ENCODE peak calls at places on chromosomes 3 and 15, in five cellular contexts. I is sigmoid colon, U is body of pancreas, L is Peyer's patch, R is K562. P is an unnamed sample.
A peak's percentile ranks its signal among the peaks of the same experiment; 100 is the strongest.

GRCh38 chr15:91257755-91258435 is 157.8 kb downstream of the SV2B start:
- DNase-seq in I (no peak), R (no peak), L (no peak), U (no peak), P (no peak)

GRCh38 chr15:88651971-88652370 is 13.2 kb downstream of the ISG20 start:
- DNase-seq in U (no peak), L (no peak), I (peak; percentile 56), R (no peak), P (no peak)

GRCh38 chr15:69897471-69898237 is 200.1 kb downstream of the TLE3 start:
- DNase-seq in U (no peak), I (no peak), L (no peak), R (no peak), P (no peak)

GRCh38 chr3:99108508-99108907 is 207.0 kb upstream of the DCBLD2 start:
- DNase-seq in L (no peak), U (no peak), I (no peak), R (no peak), P (peak; percentile 29)

GRCh38 chr3:56612146-56612545 is 55.2 kb downstream of the CCDC66 start:
- DNase-seq in L (no peak), I (no peak), U (no peak), R (no peak), P (no peak)

GRCh38 chr15:63462053-63462452 is 42.3 kb upstream of the USP3 start:
- DNase-seq in L (no peak), I (no peak), R (no peak), U (no peak), P (no peak)

GRCh38 chr15:35725353-35725752 is 179.4 kb upstream of the DPH6 start:
- DNase-seq in U (no peak), L (no peak), I (no peak), R (no peak), P (no peak)

GRCh38 chr3:42682301-42683070 is 2.9 kb upstream of the KLHL40 start:
- DNase-seq in R (no peak), L (no peak), U (no peak), I (peak; percentile 61), P (no peak)

GRCh38 chr3:105793040-105793439 is 75.8 kb downstream of the CBLB start:
- DNase-seq in R (no peak), I (no peak), U (no peak), L (no peak), P (no peak)

GRCh38 chr15:82093774-82094211 is 48.0 kb upstream of the MEX3B start:
- DNase-seq in R (peak; percentile 40), I (no peak), L (no peak), U (no peak), P (no peak)

GRCh38 chr3:27031476-27031875 is 337.7 kb downstream of the NEK10 start:
- DNase-seq in U (no peak), I (no peak), R (no peak), L (no peak), P (no peak)

GRCh38 chr3:73614385-73614784 is 10.4 kb downstream of the PDZRN3 start:
- DNase-seq in L (peak; percentile 50), R (no peak), U (peak; percentile 59), I (peak; percentile 83), P (peak; percentile 43)

GRCh38 chr15:57273366-57273765 is 102.9 kb upstream of the CGNL1 start:
- DNase-seq in R (no peak), U (no peak), I (no peak), L (no peak), P (no peak)

GRCh38 chr3:103613738-103614137 is 1178.9 kb downstream of the ZPLD1 start:
- DNase-seq in U (no peak), I (no peak), R (no peak), L (no peak), P (no peak)

GRCh38 chr15:38905634-38906033 is 341.0 kb upstream of the RASGRP1 start:
- DNase-seq in U (no peak), I (no peak), L (no peak), R (no peak), P (no peak)

GRCh38 chr3:42733501-42734262 is 31.1 kb upstream of the HHATL start:
- DNase-seq in U (no peak), L (peak; percentile 29), R (no peak), I (peak; percentile 55), P (no peak)

GRCh38 chr15:89090791-89091666 is 2.8 kb downstream of the ABHD2 start:
- DNase-seq in R (no peak), L (peak; percentile 87), I (peak; percentile 87), U (peak; percentile 82), P (peak; percentile 91)

GRCh38 chr3:5347486-5347885 is 160.0 kb downstream of the EDEM1 start:
- DNase-seq in L (no peak), R (no peak), U (no peak), I (no peak), P (no peak)

GRCh38 chr3:33360136-33360825 is 79.9 kb downstream of the UBP1 start:
- DNase-seq in L (no peak), R (no peak), I (no peak), U (no peak), P (no peak)

GRCh38 chr3:138862531-138862923 is 27.8 kb upstream of the PIK3CB start:
- DNase-seq in I (no peak), U (peak; percentile 85), R (no peak), L (peak; percentile 59), P (no peak)

GRCh38 chr3:108862865-108863798 is 40.5 kb downstream of the TRAT1 start:
- DNase-seq in U (no peak), I (no peak), R (no peak), L (no peak), P (no peak)

GRCh38 chr3:45406812-45407211 is 18.4 kb downstream of the LARS2 start:
- DNase-seq in U (no peak), L (no peak), R (no peak), I (no peak), P (no peak)

GRCh38 chr3:55538158-55538557 is 51.1 kb upstream of the WNT5A start:
- DNase-seq in I (no peak), U (no peak), L (no peak), R (no peak), P (no peak)

GRCh38 chr15:95024388-95024787 is 793.0 kb downstream of the MCTP2 start:
- DNase-seq in L (no peak), U (no peak), R (peak; percentile 14), I (no peak), P (no peak)

GRCh38 chr3:127133971-127134370 is 59.0 kb upstream of the PRR23E start:
- DNase-seq in L (no peak), R (no peak), U (no peak), I (no peak), P (no peak)
- H3K27me3 ChIP-seq in L (no peaks in the 10 kb centered on the region), R (peaks cover 55% of the 10 kb centered on the region), U (peaks cover 31% of the 10 kb centered on the region), I (no peaks in the 10 kb centered on the region), P (peaks cover 3% of the 10 kb centered on the region)

GRCh38 chr3:37092484-37092883 is 81.9 kb downstream of the LRRFIP2 start:
- DNase-seq in I (no peak), R (no peak), U (no peak), L (no peak), P (no peak)
- TF ChIP-seq POLR2A in I (no peak), R (no peak), U (no peak), L (no peak), P (no peak)

GRCh38 chr15:99409560-99409959 is 156.2 kb upstream of the MEF2A start:
- DNase-seq in L (peak; percentile 19), U (no peak), R (no peak), I (no peak), P (no peak)
- H3K27ac ChIP-seq in L (no peak overlapping the region), U (no peak overlapping the region), R (no peak overlapping the region), I (peak overlapping the region; percentile 42), P (no peak overlapping the region)

GRCh38 chr3:46892285-46893145 is 15.0 kb downstream of the PTH1R start:
- DNase-seq in U (peak; percentile 72), I (peak; percentile 90), R (peak; percentile 50), L (peak; percentile 66), P (peak; percentile 81)

GRCh38 chr3:46893763-46894162 is 16.2 kb downstream of the PTH1R start:
- DNase-seq in R (no peak), I (no peak), L (no peak), U (no peak), P (no peak)

GRCh38 chr3:46895204-46895660 is 17.7 kb downstream of the PTH1R start:
- DNase-seq in I (peak; percentile 84), U (peak; percentile 68), L (peak; percentile 88), R (peak; percentile 86), P (peak; percentile 81)

GRCh38 chr3:46894256-46894655 is 16.7 kb downstream of the PTH1R start:
- DNase-seq in L (no peak), I (no peak), U (no peak), R (no peak), P (no peak)

DNA sequence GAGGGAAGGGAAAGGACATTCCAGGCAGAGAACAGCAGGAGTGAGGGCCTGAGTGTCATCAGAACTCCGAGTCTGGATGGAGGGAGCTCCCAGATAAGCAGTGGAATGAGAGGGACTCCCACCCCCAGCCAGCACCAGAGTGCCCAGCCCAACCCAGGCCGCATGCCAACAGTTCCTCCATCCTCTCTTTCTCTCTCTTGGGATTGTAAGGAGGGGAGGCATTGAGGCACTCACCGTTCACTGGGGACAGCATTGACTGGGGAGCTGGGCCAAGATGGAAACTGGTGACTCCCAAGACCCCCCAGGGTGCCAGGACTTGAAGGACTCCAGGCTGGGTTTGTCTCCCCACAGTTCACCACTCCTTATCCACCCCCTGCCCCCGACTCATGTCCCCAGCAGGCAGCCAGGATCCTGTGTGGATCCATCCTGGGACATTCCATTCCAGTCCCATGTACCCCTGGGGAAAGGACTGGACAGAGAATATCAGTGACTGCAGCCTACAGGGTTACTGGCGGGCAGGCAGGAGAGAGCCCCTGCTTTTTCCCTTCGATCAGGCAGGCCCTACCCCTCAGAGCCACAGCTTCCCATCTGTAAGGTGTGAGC is 15.7 kb downstream of the PTH1R start:
- DNase-seq in L (no peak), R (no peak), I (no peak), U (no peak), P (no peak)
- H3K27me3 ChIP-seq in L (peaks cover 2% of the 10 kb centered on the region), R (peaks cover 60% of the 10 kb centered on the region), I (peaks cover 4% of the 10 kb centered on the region), U (peaks cover 1% of the 10 kb centered on the region), P (peaks cover 6% of the 10 kb centered on the region)

GRCh38 chr3:58006661-58007060 is 1.6 kb upstream of the FLNB start:
- DNase-seq in U (no peak), I (peak; percentile 44), R (no peak), L (no peak), P (no peak)

GRCh38 chr3:58009749-58010535 is 1.7 kb downstream of the FLNB start:
- DNase-seq in I (peak; percentile 58), L (peak; percentile 86), U (peak; percentile 83), R (no peak), P (no peak)

GRCh38 chr3:58009026-58009748 is 965 bp downstream of the FLNB start:
- DNase-seq in L (peak; percentile 77), U (peak; percentile 48), R (peak; percentile 52), I (peak; percentile 67), P (no peak)

GRCh38 chr3:58010562-58010961 is 2.3 kb downstream of the FLNB start:
- DNase-seq in U (no peak), I (no peak), L (no peak), R (no peak), P (no peak)

GRCh38 chr3:58008140-58009025 is at the start of gene FLNB:
- DNase-seq in I (peak; percentile 88), U (peak; percentile 80), L (peak; percentile 85), R (peak; percentile 95), P (peak; percentile 77)
- TF ChIP-seq POLR2A in I (peak; percentile 56), U (peak; percentile 75), L (peak; percentile 62), R (peak; percentile 67), P (peak; percentile 51)

GRCh38 chr15:59039225-59039624 is 51.8 kb downstream of the RNF111 start:
- DNase-seq in U (no peak), R (no peak), L (no peak), I (no peak), P (no peak)

GRCh38 chr15:59042041-59042440 is 54.6 kb downstream of the RNF111 start:
- DNase-seq in I (no peak), R (no peak), L (no peak), U (no peak), P (no peak)
- H3K27ac ChIP-seq in I (no peak overlapping the region), R (no peak overlapping the region), L (no peak overlapping the region), U (no peak overlapping the region), P (no peak overlapping the region)

P was measured in adrenal gland.